ENCODE peak calls at places on chromosomes 1 and 21, in ten cellular contexts. One of them, this sample, is unnamed.

GRCh38 chr1:234583755-234584430 is 26.1 kb downstream of the IRF2BP2 start:
- DNase-seq in B cell: no peak
- DNase-seq in fibroblast of lung: no peak
- DNase-seq in nephron progenitor cell: no peak
- DNase-seq in bronchial epithelial cell: no peak
- DNase-seq in BE2C: no peak
- DNase-seq in MCF 10A: no peak
- DNase-seq in astrocyte: no peak
- DNase-seq in CD8-positive, alpha-beta T cell: no peak
- DNase-seq in colonic mucosa: no peak
- DNase-seq in this sample: no peak

GRCh38 chr1:89733748-89734147 is 87.1 kb upstream of the LRRC8D start:
- DNase-seq in B cell: no peak
- DNase-seq in fibroblast of lung: no peak
- DNase-seq in nephron progenitor cell: no peak
- DNase-seq in bronchial epithelial cell: no peak
- DNase-seq in BE2C: no peak
- DNase-seq in MCF 10A: no peak
- DNase-seq in astrocyte: no peak
- DNase-seq in CD8-positive, alpha-beta T cell: no peak
- DNase-seq in colonic mucosa: no peak
- DNase-seq in this sample: no peak

GRCh38 chr1:17274186-17275170 is 25.6 kb downstream of the PADI3 start:
- DNase-seq in B cell: peak; percentile 34
- DNase-seq in fibroblast of lung: peak; percentile 15
- DNase-seq in nephron progenitor cell: peak; percentile 83
- DNase-seq in bronchial epithelial cell: peak; percentile 30
- DNase-seq in BE2C: peak; percentile 48
- DNase-seq in MCF 10A: peak; percentile 61
- DNase-seq in astrocyte: no peak
- DNase-seq in CD8-positive, alpha-beta T cell: no peak
- DNase-seq in colonic mucosa: peak; percentile 74
- DNase-seq in this sample: no peak

GRCh38 chr1:41673355-41673754 is 188.9 kb upstream of the EDN2 start:
- DNase-seq in B cell: peak; percentile 67
- DNase-seq in fibroblast of lung: peak; percentile 58
- DNase-seq in nephron progenitor cell: no peak
- DNase-seq in bronchial epithelial cell: no peak
- DNase-seq in BE2C: no peak
- DNase-seq in MCF 10A: no peak
- DNase-seq in astrocyte: no peak
- DNase-seq in CD8-positive, alpha-beta T cell: peak; percentile 22
- DNase-seq in colonic mucosa: no peak
- DNase-seq in this sample: no peak

GRCh38 chr1:106224426-106224825 is 832.0 kb upstream of the PRMT6 start:
- DNase-seq in B cell: no peak
- DNase-seq in fibroblast of lung: no peak
- DNase-seq in nephron progenitor cell: no peak
- DNase-seq in bronchial epithelial cell: no peak
- DNase-seq in BE2C: no peak
- DNase-seq in MCF 10A: no peak
- DNase-seq in astrocyte: peak; percentile 49
- DNase-seq in CD8-positive, alpha-beta T cell: no peak
- DNase-seq in colonic mucosa: no peak
- DNase-seq in this sample: no peak

GRCh38 chr1:82775402-82776000 is 974.8 kb downstream of the ADGRL2 start:
- DNase-seq in B cell: peak; percentile 33
- DNase-seq in fibroblast of lung: peak; percentile 24
- DNase-seq in nephron progenitor cell: peak; percentile 44
- DNase-seq in bronchial epithelial cell: peak; percentile 26
- DNase-seq in BE2C: peak; percentile 68
- DNase-seq in MCF 10A: peak; percentile 24
- DNase-seq in astrocyte: no peak
- DNase-seq in CD8-positive, alpha-beta T cell: no peak
- DNase-seq in colonic mucosa: peak; percentile 23
- DNase-seq in this sample: no peak

GRCh38 chr1:212668477-212668876 is 31.2 kb downstream of the BATF3 start:
- DNase-seq in B cell: no peak
- DNase-seq in fibroblast of lung: no peak
- DNase-seq in nephron progenitor cell: no peak
- DNase-seq in bronchial epithelial cell: no peak
- DNase-seq in BE2C: no peak
- DNase-seq in MCF 10A: no peak
- DNase-seq in astrocyte: no peak
- DNase-seq in CD8-positive, alpha-beta T cell: no peak
- DNase-seq in colonic mucosa: no peak
- DNase-seq in this sample: no peak

GRCh38 chr1:240385985-240386978 is 225.7 kb downstream of the GREM2 start:
- DNase-seq in B cell: no peak
- DNase-seq in fibroblast of lung: peak; percentile 83
- DNase-seq in nephron progenitor cell: no peak
- DNase-seq in bronchial epithelial cell: peak; percentile 85
- DNase-seq in BE2C: no peak
- DNase-seq in MCF 10A: peak; percentile 99
- DNase-seq in astrocyte: peak; percentile 96
- DNase-seq in CD8-positive, alpha-beta T cell: no peak
- DNase-seq in colonic mucosa: no peak
- DNase-seq in this sample: peak; percentile 87

GRCh38 chr1:37752583-37753471 is 12.1 kb downstream of the EPHA10 start:
- DNase-seq in B cell: peak; percentile 40
- DNase-seq in fibroblast of lung: no peak
- DNase-seq in nephron progenitor cell: peak; percentile 72
- DNase-seq in bronchial epithelial cell: no peak
- DNase-seq in BE2C: peak; percentile 43
- DNase-seq in MCF 10A: no peak
- DNase-seq in astrocyte: no peak
- DNase-seq in CD8-positive, alpha-beta T cell: no peak
- DNase-seq in colonic mucosa: peak; percentile 50
- DNase-seq in this sample: no peak

GRCh38 chr21:35508389-35508888 is 459.3 kb upstream of the RUNX1 start:
- DNase-seq in B cell: no peak
- DNase-seq in fibroblast of lung: peak; percentile 93
- DNase-seq in nephron progenitor cell: no peak
- DNase-seq in bronchial epithelial cell: peak; percentile 47
- DNase-seq in BE2C: no peak
- DNase-seq in MCF 10A: peak; percentile 89
- DNase-seq in astrocyte: peak; percentile 65
- DNase-seq in CD8-positive, alpha-beta T cell: no peak
- DNase-seq in colonic mucosa: peak; percentile 54
- DNase-seq in this sample: peak; percentile 44

GRCh38 chr1:244792188-244792850 is 43.1 kb upstream of the COX20 start:
- DNase-seq in B cell: no peak
- DNase-seq in fibroblast of lung: peak; percentile 45
- DNase-seq in nephron progenitor cell: no peak
- DNase-seq in bronchial epithelial cell: no peak
- DNase-seq in BE2C: no peak
- DNase-seq in MCF 10A: no peak
- DNase-seq in astrocyte: peak; percentile 70
- DNase-seq in CD8-positive, alpha-beta T cell: no peak
- DNase-seq in colonic mucosa: no peak
- DNase-seq in this sample: no peak

GRCh38 chr1:182069028-182069466 is 7.5 kb upstream of the ZNF648 start:
- DNase-seq in B cell: peak; percentile 16
- DNase-seq in fibroblast of lung: peak; percentile 5
- DNase-seq in nephron progenitor cell: peak; percentile 83
- DNase-seq in bronchial epithelial cell: peak; percentile 47
- DNase-seq in BE2C: peak; percentile 65
- DNase-seq in MCF 10A: peak; percentile 81
- DNase-seq in astrocyte: no peak
- DNase-seq in CD8-positive, alpha-beta T cell: no peak
- DNase-seq in colonic mucosa: peak; percentile 67
- DNase-seq in this sample: no peak

GRCh38 chr1:63413394-63413793 is 46.0 kb downstream of the ALG6 start:
- DNase-seq in B cell: no peak
- DNase-seq in fibroblast of lung: no peak
- DNase-seq in nephron progenitor cell: no peak
- DNase-seq in bronchial epithelial cell: no peak
- DNase-seq in BE2C: no peak
- DNase-seq in MCF 10A: no peak
- DNase-seq in astrocyte: no peak
- DNase-seq in CD8-positive, alpha-beta T cell: no peak
- DNase-seq in colonic mucosa: no peak
- DNase-seq in this sample: no peak
- TF ChIP-seq CTCF in B cell: no peak
- TF ChIP-seq CTCF in fibroblast of lung: no peak
- TF ChIP-seq CTCF in nephron progenitor cell: no peak
- TF ChIP-seq CTCF in bronchial epithelial cell: no peak
- TF ChIP-seq CTCF in BE2C: no peak
- TF ChIP-seq CTCF in MCF 10A: no peak
- TF ChIP-seq CTCF in astrocyte: no peak
- TF ChIP-seq CTCF in CD8-positive, alpha-beta T cell: no peak
- TF ChIP-seq CTCF in colonic mucosa: no peak
- TF ChIP-seq CTCF in this sample: no peak

GRCh38 chr1:190124068-190124467 is 353.6 kb downstream of the BRINP3 start:
- DNase-seq in B cell: no peak
- DNase-seq in fibroblast of lung: peak; percentile 4
- DNase-seq in nephron progenitor cell: no peak
- DNase-seq in bronchial epithelial cell: no peak
- DNase-seq in BE2C: no peak
- DNase-seq in MCF 10A: no peak
- DNase-seq in astrocyte: no peak
- DNase-seq in CD8-positive, alpha-beta T cell: no peak
- DNase-seq in colonic mucosa: no peak
- DNase-seq in this sample: no peak
- TF ChIP-seq CTCF in B cell: no peak
- TF ChIP-seq CTCF in fibroblast of lung: no peak
- TF ChIP-seq CTCF in nephron progenitor cell: no peak
- TF ChIP-seq CTCF in bronchial epithelial cell: no peak
- TF ChIP-seq CTCF in BE2C: peak; percentile 39
- TF ChIP-seq CTCF in MCF 10A: no peak
- TF ChIP-seq CTCF in astrocyte: no peak
- TF ChIP-seq CTCF in CD8-positive, alpha-beta T cell: no peak
- TF ChIP-seq CTCF in colonic mucosa: no peak
- TF ChIP-seq CTCF in this sample: no peak

DNA sequence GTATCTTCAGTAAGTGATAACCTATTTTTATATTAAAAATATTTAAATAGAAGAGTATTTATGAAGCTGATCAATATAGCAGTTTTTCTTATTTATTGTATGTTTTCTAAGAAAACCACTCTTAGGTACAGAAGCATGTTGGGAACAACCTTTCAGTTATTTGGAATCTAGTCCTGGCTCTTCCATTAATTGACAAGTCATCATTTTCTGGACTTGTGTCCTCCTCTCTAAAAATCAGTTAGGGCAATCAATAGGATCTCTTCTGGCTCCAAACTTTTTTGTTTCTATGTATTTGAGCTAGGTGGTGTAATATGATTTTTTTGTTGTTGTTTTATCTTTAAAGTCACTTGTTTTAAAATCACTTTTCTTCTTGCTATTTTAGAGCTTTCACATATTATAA is 57.0 kb downstream of the ABCD3 start:
- DNase-seq in B cell: no peak
- DNase-seq in fibroblast of lung: no peak
- DNase-seq in nephron progenitor cell: no peak
- DNase-seq in bronchial epithelial cell: no peak
- DNase-seq in BE2C: no peak
- DNase-seq in MCF 10A: no peak
- DNase-seq in astrocyte: no peak
- DNase-seq in CD8-positive, alpha-beta T cell: no peak
- DNase-seq in colonic mucosa: no peak
- DNase-seq in this sample: no peak
- TF ChIP-seq CTCF in B cell: no peak
- TF ChIP-seq CTCF in fibroblast of lung: no peak
- TF ChIP-seq CTCF in nephron progenitor cell: no peak
- TF ChIP-seq CTCF in bronchial epithelial cell: no peak
- TF ChIP-seq CTCF in BE2C: no peak
- TF ChIP-seq CTCF in MCF 10A: no peak
- TF ChIP-seq CTCF in astrocyte: no peak
- TF ChIP-seq CTCF in CD8-positive, alpha-beta T cell: no peak
- TF ChIP-seq CTCF in colonic mucosa: no peak
- TF ChIP-seq CTCF in this sample: no peak

GRCh38 chr1:161020573-161021167 is at the start of gene F11R:
- DNase-seq in B cell: no peak
- DNase-seq in fibroblast of lung: no peak
- DNase-seq in nephron progenitor cell: peak; percentile 63
- DNase-seq in bronchial epithelial cell: peak; percentile 71
- DNase-seq in BE2C: peak; percentile 16
- DNase-seq in MCF 10A: peak; percentile 85
- DNase-seq in astrocyte: no peak
- DNase-seq in CD8-positive, alpha-beta T cell: no peak
- DNase-seq in colonic mucosa: peak; percentile 77
- DNase-seq in this sample: no peak
- TF ChIP-seq CTCF in B cell: peak; percentile 12
- TF ChIP-seq CTCF in fibroblast of lung: peak; percentile 5
- TF ChIP-seq CTCF in nephron progenitor cell: no peak
- TF ChIP-seq CTCF in bronchial epithelial cell: peak; percentile 17
- TF ChIP-seq CTCF in BE2C: no peak
- TF ChIP-seq CTCF in MCF 10A: peak; percentile 21
- TF ChIP-seq CTCF in astrocyte: no peak
- TF ChIP-seq CTCF in CD8-positive, alpha-beta T cell: no peak
- TF ChIP-seq CTCF in colonic mucosa: no peak
- TF ChIP-seq CTCF in this sample: no peak

GRCh38 chr21:26845066-26845749 is at the start of gene ADAMTS1:
- DNase-seq in B cell: no peak
- DNase-seq in fibroblast of lung: peak; percentile 96
- DNase-seq in nephron progenitor cell: peak; percentile 93
- DNase-seq in bronchial epithelial cell: peak; percentile 47
- DNase-seq in BE2C: peak; percentile 97
- DNase-seq in MCF 10A: peak; percentile 59
- DNase-seq in astrocyte: peak; percentile 62
- DNase-seq in CD8-positive, alpha-beta T cell: no peak
- DNase-seq in colonic mucosa: peak; percentile 78
- DNase-seq in this sample: no peak
- TF ChIP-seq CTCF in B cell: no peak
- TF ChIP-seq CTCF in fibroblast of lung: no peak
- TF ChIP-seq CTCF in nephron progenitor cell: no peak
- TF ChIP-seq CTCF in bronchial epithelial cell: no peak
- TF ChIP-seq CTCF in BE2C: peak; percentile 36
- TF ChIP-seq CTCF in MCF 10A: no peak
- TF ChIP-seq CTCF in astrocyte: no peak
- TF ChIP-seq CTCF in CD8-positive, alpha-beta T cell: no peak
- TF ChIP-seq CTCF in colonic mucosa: no peak
- TF ChIP-seq CTCF in this sample: no peak

GRCh38 chr1:16017461-16018303 is at the start of gene HSPB7:
- DNase-seq in B cell: no peak
- DNase-seq in fibroblast of lung: peak; percentile 67
- DNase-seq in nephron progenitor cell: peak; percentile 50
- DNase-seq in bronchial epithelial cell: no peak
- DNase-seq in BE2C: peak; percentile 34
- DNase-seq in MCF 10A: no peak
- DNase-seq in astrocyte: peak; percentile 60
- DNase-seq in CD8-positive, alpha-beta T cell: no peak
- DNase-seq in colonic mucosa: peak; percentile 50
- DNase-seq in this sample: no peak
- TF ChIP-seq CTCF in B cell: no peak
- TF ChIP-seq CTCF in fibroblast of lung: no peak
- TF ChIP-seq CTCF in nephron progenitor cell: no peak
- TF ChIP-seq CTCF in bronchial epithelial cell: no peak
- TF ChIP-seq CTCF in BE2C: no peak
- TF ChIP-seq CTCF in MCF 10A: no peak
- TF ChIP-seq CTCF in astrocyte: no peak
- TF ChIP-seq CTCF in CD8-positive, alpha-beta T cell: no peak
- TF ChIP-seq CTCF in colonic mucosa: no peak
- TF ChIP-seq CTCF in this sample: no peak

DNA sequence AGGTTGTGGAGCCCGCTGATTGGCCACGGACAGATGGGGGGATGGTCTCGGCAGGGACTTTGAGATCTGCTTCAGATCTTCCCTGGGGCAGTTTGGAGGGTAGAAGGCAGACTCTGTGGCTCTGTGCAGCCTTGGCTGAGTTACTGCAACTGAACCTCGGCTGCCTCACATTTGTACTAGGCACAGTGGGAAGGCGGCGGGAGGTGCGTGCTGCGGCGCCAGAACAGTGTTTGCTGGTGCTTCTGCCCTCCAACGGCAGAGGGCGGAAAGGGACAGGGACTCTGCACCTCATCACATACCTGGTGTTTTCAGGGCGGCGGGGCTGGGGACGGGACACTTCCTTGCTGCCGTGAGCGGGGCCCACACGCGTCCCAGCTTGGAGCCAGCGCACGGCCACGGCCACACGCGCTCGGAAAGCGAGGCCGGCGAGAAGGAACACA is 26.2 kb downstream of the SLC66A1 start:
- DNase-seq in B cell: no peak
- DNase-seq in fibroblast of lung: no peak
- DNase-seq in nephron progenitor cell: peak; percentile 67
- DNase-seq in bronchial epithelial cell: no peak
- DNase-seq in BE2C: peak; percentile 38
- DNase-seq in MCF 10A: no peak
- DNase-seq in astrocyte: no peak
- DNase-seq in CD8-positive, alpha-beta T cell: no peak
- DNase-seq in colonic mucosa: peak; percentile 47
- DNase-seq in this sample: no peak
- TF ChIP-seq CTCF in B cell: no peak
- TF ChIP-seq CTCF in fibroblast of lung: no peak
- TF ChIP-seq CTCF in nephron progenitor cell: peak; percentile 53
- TF ChIP-seq CTCF in bronchial epithelial cell: peak; percentile 55
- TF ChIP-seq CTCF in BE2C: no peak
- TF ChIP-seq CTCF in MCF 10A: no peak
- TF ChIP-seq CTCF in astrocyte: no peak
- TF ChIP-seq CTCF in CD8-positive, alpha-beta T cell: no peak
- TF ChIP-seq CTCF in colonic mucosa: no peak
- TF ChIP-seq CTCF in this sample: peak; percentile 37

This sample was measured in HFF-Myc.